ENCODE peak calls at places on chromosomes 11 and 22, in seven cellular contexts. One of them, this sample, is unnamed.

GRCh38 chr22:17350292-17350691 is 19.0 kb upstream of the CECR2 start:
- DNase-seq in tibial nerve: no peak
- DNase-seq in sigmoid colon: no peak
- DNase-seq in A549: no peak
- DNase-seq in stomach: no peak
- DNase-seq in K562: no peak
- DNase-seq in suprapubic skin: no peak
- DNase-seq in this sample: no peak

GRCh38 chr11:29527391-29527936 is 489.4 kb downstream of the KCNA4 start:
- DNase-seq in tibial nerve: no peak
- DNase-seq in sigmoid colon: no peak
- DNase-seq in A549: peak; percentile 4
- DNase-seq in stomach: no peak
- DNase-seq in K562: no peak
- DNase-seq in suprapubic skin: no peak
- DNase-seq in this sample: no peak

GRCh38 chr11:125871391-125872137 is 15.9 kb upstream of the HYLS1 start:
- DNase-seq in tibial nerve: no peak
- DNase-seq in sigmoid colon: no peak
- DNase-seq in A549: peak; percentile 18
- DNase-seq in stomach: peak; percentile 37
- DNase-seq in K562: peak; percentile 25
- DNase-seq in suprapubic skin: no peak
- DNase-seq in this sample: no peak

GRCh38 chr11:15327786-15328231 is 213.1 kb downstream of the INSC start:
- DNase-seq in tibial nerve: peak; percentile 69
- DNase-seq in sigmoid colon: no peak
- DNase-seq in A549: peak; percentile 6
- DNase-seq in stomach: peak; percentile 59
- DNase-seq in K562: peak; percentile 65
- DNase-seq in suprapubic skin: no peak
- DNase-seq in this sample: peak; percentile 89

GRCh38 chr11:107689317-107690202 is 22.3 kb downstream of the SLN start:
- DNase-seq in tibial nerve: peak; percentile 95
- DNase-seq in sigmoid colon: peak; percentile 80
- DNase-seq in A549: peak; percentile 34
- DNase-seq in stomach: peak; percentile 82
- DNase-seq in K562: peak; percentile 33
- DNase-seq in suprapubic skin: peak; percentile 71
- DNase-seq in this sample: no peak

GRCh38 chr11:3686751-3687150 is 15.6 kb upstream of the CHRNA10 start:
- DNase-seq in tibial nerve: no peak
- DNase-seq in sigmoid colon: no peak
- DNase-seq in A549: no peak
- DNase-seq in stomach: no peak
- DNase-seq in K562: no peak
- DNase-seq in suprapubic skin: no peak
- DNase-seq in this sample: no peak

GRCh38 chr11:7046474-7046873 is 26.2 kb downstream of the NLRP14 start:
- DNase-seq in tibial nerve: no peak
- DNase-seq in sigmoid colon: no peak
- DNase-seq in A549: no peak
- DNase-seq in stomach: no peak
- DNase-seq in K562: no peak
- DNase-seq in suprapubic skin: no peak
- DNase-seq in this sample: no peak

GRCh38 chr11:133228406-133229330 is 303.6 kb downstream of the OPCML start:
- DNase-seq in tibial nerve: no peak
- DNase-seq in sigmoid colon: no peak
- DNase-seq in A549: no peak
- DNase-seq in stomach: peak; percentile 29
- DNase-seq in K562: no peak
- DNase-seq in suprapubic skin: no peak
- DNase-seq in this sample: no peak

GRCh38 chr22:33519974-33520903 is 400.0 kb downstream of the LARGE1 start:
- DNase-seq in tibial nerve: no peak
- DNase-seq in sigmoid colon: no peak
- DNase-seq in A549: no peak
- DNase-seq in stomach: no peak
- DNase-seq in K562: no peak
- DNase-seq in suprapubic skin: no peak
- DNase-seq in this sample: no peak

GRCh38 chr22:36540867-36541642 is 12.1 kb upstream of the EIF3D start:
- DNase-seq in tibial nerve: no peak
- DNase-seq in sigmoid colon: no peak
- DNase-seq in A549: no peak
- DNase-seq in stomach: no peak
- DNase-seq in K562: no peak
- DNase-seq in suprapubic skin: no peak
- DNase-seq in this sample: no peak

GRCh38 chr11:13761250-13761649 is 92.8 kb downstream of the FAR1 start:
- DNase-seq in tibial nerve: no peak
- DNase-seq in sigmoid colon: no peak
- DNase-seq in A549: no peak
- DNase-seq in stomach: no peak
- DNase-seq in K562: no peak
- DNase-seq in suprapubic skin: no peak
- DNase-seq in this sample: no peak

GRCh38 chr11:121352301-121352891 is 59.8 kb downstream of the SC5D start:
- DNase-seq in tibial nerve: no peak
- DNase-seq in sigmoid colon: no peak
- DNase-seq in A549: no peak
- DNase-seq in stomach: no peak
- DNase-seq in K562: no peak
- DNase-seq in suprapubic skin: no peak
- DNase-seq in this sample: no peak

GRCh38 chr11:22193348-22194051 is 615 bp downstream of the ANO5 start:
- DNase-seq in tibial nerve: no peak
- DNase-seq in sigmoid colon: peak; percentile 64
- DNase-seq in A549: peak; percentile 30
- DNase-seq in stomach: peak; percentile 26
- DNase-seq in K562: peak; percentile 9
- DNase-seq in suprapubic skin: no peak
- DNase-seq in this sample: no peak

GRCh38 chr22:43446037-43446803 is 34.4 kb downstream of the MPPED1 start:
- DNase-seq in tibial nerve: no peak
- DNase-seq in sigmoid colon: no peak
- DNase-seq in A549: peak; percentile 13
- DNase-seq in stomach: no peak
- DNase-seq in K562: no peak
- DNase-seq in suprapubic skin: no peak
- DNase-seq in this sample: no peak

GRCh38 chr11:100308202-100308601 is 378.9 kb upstream of the ARHGAP42 start:
- DNase-seq in tibial nerve: no peak
- DNase-seq in sigmoid colon: no peak
- DNase-seq in A549: no peak
- DNase-seq in stomach: no peak
- DNase-seq in K562: no peak
- DNase-seq in suprapubic skin: no peak
- DNase-seq in this sample: no peak

GRCh38 chr11:82315093-82315492 is 418.6 kb downstream of the FAM181B start:
- DNase-seq in tibial nerve: peak; percentile 12
- DNase-seq in sigmoid colon: peak; percentile 53
- DNase-seq in A549: no peak
- DNase-seq in stomach: no peak
- DNase-seq in K562: no peak
- DNase-seq in suprapubic skin: no peak
- DNase-seq in this sample: no peak

GRCh38 chr22:25928038-25928437 is 186.1 kb downstream of the MYO18B start:
- DNase-seq in tibial nerve: no peak
- DNase-seq in sigmoid colon: no peak
- DNase-seq in A549: no peak
- DNase-seq in stomach: no peak
- DNase-seq in K562: no peak
- DNase-seq in suprapubic skin: no peak
- DNase-seq in this sample: no peak

GRCh38 chr22:36546092-36546804 is 17.3 kb upstream of the EIF3D start:
- DNase-seq in tibial nerve: no peak
- DNase-seq in sigmoid colon: no peak
- DNase-seq in A549: peak; percentile 67
- DNase-seq in stomach: no peak
- DNase-seq in K562: peak; percentile 77
- DNase-seq in suprapubic skin: no peak
- DNase-seq in this sample: no peak

GRCh38 chr11:76668362-76669155 is 2.0 kb downstream of the LRRC32 start:
- DNase-seq in tibial nerve: no peak
- DNase-seq in sigmoid colon: peak; percentile 24
- DNase-seq in A549: no peak
- DNase-seq in stomach: no peak
- DNase-seq in K562: no peak
- DNase-seq in suprapubic skin: peak; percentile 32
- DNase-seq in this sample: no peak

GRCh38 chr22:33303109-33303508 is 244.9 kb upstream of the SYN3 start:
- DNase-seq in tibial nerve: no peak
- DNase-seq in sigmoid colon: no peak
- DNase-seq in A549: no peak
- DNase-seq in stomach: no peak
- DNase-seq in K562: no peak
- DNase-seq in suprapubic skin: no peak
- DNase-seq in this sample: no peak

GRCh38 chr11:77876045-77876444 is 55.1 kb downstream of the AAMDC start:
- DNase-seq in tibial nerve: no peak
- DNase-seq in sigmoid colon: no peak
- DNase-seq in A549: no peak
- DNase-seq in stomach: no peak
- DNase-seq in K562: no peak
- DNase-seq in suprapubic skin: no peak
- DNase-seq in this sample: no peak

GRCh38 chr11:60563553-60564235 is 48.5 kb downstream of the MS4A13 start:
- DNase-seq in tibial nerve: no peak
- DNase-seq in sigmoid colon: no peak
- DNase-seq in A549: no peak
- DNase-seq in stomach: no peak
- DNase-seq in K562: no peak
- DNase-seq in suprapubic skin: no peak
- DNase-seq in this sample: no peak

GRCh38 chr22:36445158-36445668 is 36.2 kb downstream of the TXN2 start:
- DNase-seq in tibial nerve: no peak
- DNase-seq in sigmoid colon: peak; percentile 90
- DNase-seq in A549: no peak
- DNase-seq in stomach: no peak
- DNase-seq in K562: no peak
- DNase-seq in suprapubic skin: no peak
- DNase-seq in this sample: no peak

GRCh38 chr22:25364736-25365241 is 145.3 kb downstream of the CRYBB2 start:
- DNase-seq in tibial nerve: no peak
- DNase-seq in sigmoid colon: peak; percentile 56
- DNase-seq in A549: no peak
- DNase-seq in stomach: peak; percentile 54
- DNase-seq in K562: no peak
- DNase-seq in suprapubic skin: peak; percentile 55
- DNase-seq in this sample: no peak

GRCh38 chr22:45553333-45554039 is 50.8 kb downstream of the FBLN1 start:
- DNase-seq in tibial nerve: peak; percentile 67
- DNase-seq in sigmoid colon: peak; percentile 90
- DNase-seq in A549: peak; percentile 83
- DNase-seq in stomach: peak; percentile 68
- DNase-seq in K562: peak; percentile 68
- DNase-seq in suprapubic skin: no peak
- DNase-seq in this sample: peak; percentile 97
- TF ChIP-seq EP300 in tibial nerve: peak; percentile 48
- TF ChIP-seq EP300 in sigmoid colon: no peak
- TF ChIP-seq EP300 in A549: no peak
- TF ChIP-seq EP300 in stomach: peak; percentile 6
- TF ChIP-seq EP300 in K562: no peak
- TF ChIP-seq EP300 in suprapubic skin: no peak
- TF ChIP-seq EP300 in this sample: no peak

GRCh38 chr11:65298131-65298535 is 16.5 kb upstream of the CDC42EP2 start:
- DNase-seq in tibial nerve: no peak
- DNase-seq in sigmoid colon: peak; percentile 98
- DNase-seq in A549: no peak
- DNase-seq in stomach: peak; percentile 41
- DNase-seq in K562: no peak
- DNase-seq in suprapubic skin: peak; percentile 81
- DNase-seq in this sample: no peak
- TF ChIP-seq EP300 in tibial nerve: peak; percentile 53
- TF ChIP-seq EP300 in sigmoid colon: peak; percentile 40
- TF ChIP-seq EP300 in A549: no peak
- TF ChIP-seq EP300 in stomach: peak; percentile 61
- TF ChIP-seq EP300 in K562: no peak
- TF ChIP-seq EP300 in suprapubic skin: no peak
- TF ChIP-seq EP300 in this sample: peak; percentile 15

DNA sequence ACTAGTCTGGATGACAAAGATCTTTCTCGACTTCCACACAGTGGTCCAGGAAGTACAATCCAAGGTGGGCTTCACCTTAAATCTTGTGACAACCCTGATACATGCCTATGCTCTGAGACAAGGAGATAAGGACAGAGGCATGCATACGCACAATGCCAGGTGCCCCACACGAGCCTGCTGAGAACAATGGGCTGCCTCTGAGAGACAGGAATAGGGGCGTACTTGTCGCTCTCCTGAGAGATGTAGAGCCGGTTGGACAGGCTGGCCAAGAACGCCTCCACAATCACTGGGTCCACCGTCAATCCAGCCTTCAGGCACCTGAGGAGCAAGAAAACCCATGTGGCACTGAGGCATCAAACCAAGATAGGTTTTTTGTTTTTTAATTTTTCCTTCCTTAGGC is 25.5 kb downstream of the SERPIND1 start:
- DNase-seq in tibial nerve: no peak
- DNase-seq in sigmoid colon: no peak
- DNase-seq in A549: no peak
- DNase-seq in stomach: no peak
- DNase-seq in K562: no peak
- DNase-seq in suprapubic skin: no peak
- DNase-seq in this sample: no peak
- TF ChIP-seq EP300 in tibial nerve: no peak
- TF ChIP-seq EP300 in sigmoid colon: no peak
- TF ChIP-seq EP300 in A549: no peak
- TF ChIP-seq EP300 in stomach: no peak
- TF ChIP-seq EP300 in K562: no peak
- TF ChIP-seq EP300 in suprapubic skin: no peak
- TF ChIP-seq EP300 in this sample: no peak

DNA sequence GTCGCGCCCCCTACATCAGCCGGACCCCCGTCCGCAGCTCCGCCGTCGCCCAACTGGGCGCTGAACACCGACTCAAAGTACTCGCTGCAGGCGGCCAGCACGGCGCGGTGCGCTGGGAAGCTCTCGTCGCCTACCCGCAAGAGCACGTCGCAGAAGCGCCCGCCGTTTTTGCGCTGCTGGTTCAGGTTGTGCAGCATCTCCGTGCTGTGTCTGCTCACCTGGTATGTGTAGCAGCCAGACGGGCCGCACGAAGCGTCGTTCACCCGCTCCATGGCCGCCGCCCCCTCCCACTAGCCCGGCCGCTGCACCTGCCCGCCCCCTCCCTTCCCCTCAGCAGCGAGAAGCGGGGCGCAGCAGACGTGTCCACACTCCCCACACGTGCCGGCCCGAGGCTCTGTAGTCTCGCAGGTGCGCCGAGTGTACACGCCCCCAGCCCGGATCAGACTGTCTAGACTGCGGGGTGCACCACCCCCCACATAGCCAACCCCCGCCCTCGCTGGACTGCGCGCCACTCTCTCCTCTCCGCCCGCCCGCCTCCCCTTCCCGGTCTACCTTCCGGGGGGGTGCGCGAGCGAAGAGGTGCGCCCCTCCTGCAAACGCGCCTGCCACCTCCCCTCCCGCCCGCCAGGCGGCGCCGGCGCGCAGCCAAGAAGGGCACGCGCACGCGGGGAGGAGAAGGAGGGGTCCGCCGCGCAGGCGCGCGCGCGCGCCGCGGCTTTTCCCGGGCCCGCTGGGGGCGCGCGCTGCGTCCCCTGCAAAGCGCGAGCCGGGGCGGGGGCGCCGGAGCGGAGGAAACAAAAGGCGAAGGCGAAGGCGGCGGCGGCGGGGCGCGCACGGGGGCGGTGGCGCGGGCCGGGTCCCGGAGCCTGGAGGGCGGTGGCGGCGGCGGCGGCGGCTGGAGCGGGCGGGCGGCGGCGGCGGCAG is 553 bp downstream of the PATZ1 start:
- DNase-seq in tibial nerve: peak; percentile 71
- DNase-seq in sigmoid colon: peak; percentile 90
- DNase-seq in A549: peak; percentile 62
- DNase-seq in stomach: peak; percentile 88
- DNase-seq in K562: peak; percentile 92
- DNase-seq in suprapubic skin: peak; percentile 78
- DNase-seq in this sample: no peak
- TF ChIP-seq EP300 in tibial nerve: no peak
- TF ChIP-seq EP300 in sigmoid colon: no peak
- TF ChIP-seq EP300 in A549: no peak
- TF ChIP-seq EP300 in stomach: no peak
- TF ChIP-seq EP300 in K562: no peak
- TF ChIP-seq EP300 in suprapubic skin: no peak
- TF ChIP-seq EP300 in this sample: no peak